ENCODE peak calls at places on chromosomes 5 and 9, in ten cellular contexts. Y, E, W, P, X, I, V, C, G and T are unnamed samples.
A peak's percentile ranks its signal among the peaks of the same experiment; 100 is the strongest.

GRCh38 chr5:177469061-177469628 is 4.3 kb downstream of the DBN1 start:
- DNase-seq in V (no peak), C (no peak), G (no peak), Y (no peak), X (no peak), E (no peak), I (no peak), W (no peak), P (no peak), T (no peak)

GRCh38 chr5:83471405-83472212 is at the start of gene VCAN:
- DNase-seq in Y (peak; percentile 34), V (peak; percentile 48), C (no peak), E (peak; percentile 25), G (peak; percentile 47), P (peak; percentile 24), I (peak; percentile 56), X (no peak), W (peak; percentile 33), T (no peak)

GRCh38 chr9:106286249-106286648 is 576.7 kb upstream of the ZNF462 start:
- DNase-seq in W (no peak), X (no peak), P (no peak), Y (no peak), E (no peak), I (no peak), V (peak; percentile 25), G (peak; percentile 11), C (no peak), T (no peak)

GRCh38 chr9:36470891-36471290 is 70.8 kb upstream of the RNF38 start:
- DNase-seq in C (no peak), W (peak; percentile 81), E (no peak), G (no peak), P (no peak), V (no peak), X (peak; percentile 79), I (no peak), Y (no peak), T (peak; percentile 63)

GRCh38 chr9:92722386-92723298 is 42.0 kb downstream of the BICD2 start:
- DNase-seq in E (no peak), I (no peak), C (no peak), X (no peak), V (no peak), W (no peak), G (no peak), P (no peak), Y (no peak), T (no peak)

GRCh38 chr5:54516051-54516645 is 1.4 kb upstream of the SNX18 start:
- DNase-seq in I (no peak), P (peak; percentile 75), W (no peak), V (no peak), C (no peak), E (no peak), Y (no peak), X (no peak), G (no peak), T (no peak)

GRCh38 chr5:113092683-113093082 is 116.1 kb downstream of the DCP2 start:
- DNase-seq in P (no peak), G (no peak), V (no peak), X (no peak), C (no peak), Y (no peak), E (no peak), W (no peak), I (no peak), T (no peak)

GRCh38 chr5:108747111-108748009 is at the start of gene FER:
- DNase-seq in V (no peak), P (peak; percentile 23), E (no peak), Y (no peak), C (peak; percentile 15), I (no peak), X (no peak), W (peak; percentile 58), G (peak; percentile 78), T (peak; percentile 54)

GRCh38 chr5:59745422-59745863 is 148.1 kb downstream of the PDE4D start:
- DNase-seq in X (no peak), V (no peak), P (peak; percentile 7), G (peak; percentile 96), I (no peak), Y (no peak), C (no peak), E (no peak), W (no peak), T (peak; percentile 9)

GRCh38 chr9:93827545-93828330 is 127.4 kb downstream of the BARX1 start:
- DNase-seq in X (peak; percentile 54), W (peak; percentile 72), Y (no peak), I (peak; percentile 88), V (peak; percentile 20), C (peak; percentile 4), G (peak; percentile 62), P (peak; percentile 37), E (no peak), T (peak; percentile 66)